ENCODE peak calls at places on chromosomes 13 and 19, in ten cellular contexts. One of them, this sample, is unnamed.

GRCh38 chr19:1847684-1848398 is 442 bp downstream of the REXO1 start:
- DNase-seq in germinal center: no peak
- DNase-seq in right lobe of liver: peak; percentile 60
- DNase-seq in stimulated activated CD4-positive, alpha-beta T cell treated with anti-CD3 and anti-CD28 coated beads, Interleukin-4, amount 100 ng/mL, for 1 hour: no peak
- DNase-seq in stomach: no peak
- DNase-seq in epithelial cell of prostate: no peak
- DNase-seq in activated naive CD8-positive, alpha-beta T cell treated with anti-CD3 and anti-CD28 coated beads for 36 hours: peak; percentile 61
- DNase-seq in lower leg skin: no peak
- DNase-seq in activated CD4-positive, alpha-beta T cell treated with anti-CD3 and anti-CD28 coated beads for 1 hour: no peak
- DNase-seq in activated CD4-positive, alpha-beta memory T cell treated with anti-CD3 and anti-CD28 coated beads, Interleukin-2, amount 10 ng/mL, durations not matched to agents 7 days and 5 days: peak; percentile 47
- DNase-seq in this sample: no peak

GRCh38 chr13:32902898-32903297 is 113.3 kb upstream of the KL start:
- DNase-seq in activated CD4-positive, alpha-beta memory T cell treated with anti-CD3 and anti-CD28 coated beads, Interleukin-2, amount 10 ng/mL, durations not matched to agents 7 days and 5 days: no peak
- DNase-seq in right lobe of liver: peak; percentile 48
- DNase-seq in lower leg skin: peak; percentile 91
- DNase-seq in germinal center: no peak
- DNase-seq in activated naive CD8-positive, alpha-beta T cell treated with anti-CD3 and anti-CD28 coated beads for 36 hours: no peak
- DNase-seq in activated CD4-positive, alpha-beta T cell treated with anti-CD3 and anti-CD28 coated beads for 1 hour: no peak
- DNase-seq in epithelial cell of prostate: no peak
- DNase-seq in stomach: peak; percentile 44
- DNase-seq in stimulated activated CD4-positive, alpha-beta T cell treated with anti-CD3 and anti-CD28 coated beads, Interleukin-4, amount 100 ng/mL, for 1 hour: no peak
- DNase-seq in this sample: no peak

GRCh38 chr13:38223093-38223492 is 126.6 kb upstream of the UFM1 start:
- DNase-seq in stimulated activated CD4-positive, alpha-beta T cell treated with anti-CD3 and anti-CD28 coated beads, Interleukin-4, amount 100 ng/mL, for 1 hour: no peak
- DNase-seq in lower leg skin: no peak
- DNase-seq in stomach: no peak
- DNase-seq in germinal center: no peak
- DNase-seq in activated naive CD8-positive, alpha-beta T cell treated with anti-CD3 and anti-CD28 coated beads for 36 hours: no peak
- DNase-seq in epithelial cell of prostate: no peak
- DNase-seq in activated CD4-positive, alpha-beta T cell treated with anti-CD3 and anti-CD28 coated beads for 1 hour: no peak
- DNase-seq in right lobe of liver: no peak
- DNase-seq in activated CD4-positive, alpha-beta memory T cell treated with anti-CD3 and anti-CD28 coated beads, Interleukin-2, amount 10 ng/mL, durations not matched to agents 7 days and 5 days: no peak
- DNase-seq in this sample: no peak

GRCh38 chr13:114048463-114048862 is 74.6 kb upstream of the C13orf46 start:
- DNase-seq in activated naive CD8-positive, alpha-beta T cell treated with anti-CD3 and anti-CD28 coated beads for 36 hours: no peak
- DNase-seq in stimulated activated CD4-positive, alpha-beta T cell treated with anti-CD3 and anti-CD28 coated beads, Interleukin-4, amount 100 ng/mL, for 1 hour: no peak
- DNase-seq in lower leg skin: no peak
- DNase-seq in germinal center: no peak
- DNase-seq in right lobe of liver: no peak
- DNase-seq in epithelial cell of prostate: no peak
- DNase-seq in stomach: no peak
- DNase-seq in activated CD4-positive, alpha-beta T cell treated with anti-CD3 and anti-CD28 coated beads for 1 hour: no peak
- DNase-seq in activated CD4-positive, alpha-beta memory T cell treated with anti-CD3 and anti-CD28 coated beads, Interleukin-2, amount 10 ng/mL, durations not matched to agents 7 days and 5 days: no peak
- DNase-seq in this sample: no peak

GRCh38 chr19:34667349-34668076 is 9.4 kb downstream of the SCGB2B2 start:
- DNase-seq in epithelial cell of prostate: no peak
- DNase-seq in stomach: no peak
- DNase-seq in stimulated activated CD4-positive, alpha-beta T cell treated with anti-CD3 and anti-CD28 coated beads, Interleukin-4, amount 100 ng/mL, for 1 hour: no peak
- DNase-seq in right lobe of liver: no peak
- DNase-seq in activated CD4-positive, alpha-beta memory T cell treated with anti-CD3 and anti-CD28 coated beads, Interleukin-2, amount 10 ng/mL, durations not matched to agents 7 days and 5 days: no peak
- DNase-seq in lower leg skin: no peak
- DNase-seq in germinal center: no peak
- DNase-seq in activated naive CD8-positive, alpha-beta T cell treated with anti-CD3 and anti-CD28 coated beads for 36 hours: no peak
- DNase-seq in activated CD4-positive, alpha-beta T cell treated with anti-CD3 and anti-CD28 coated beads for 1 hour: no peak
- DNase-seq in this sample: no peak

GRCh38 chr19:19366691-19367396 is 38.6 kb upstream of the GATAD2A start:
- DNase-seq in activated naive CD8-positive, alpha-beta T cell treated with anti-CD3 and anti-CD28 coated beads for 36 hours: peak; percentile 84
- DNase-seq in lower leg skin: no peak
- DNase-seq in activated CD4-positive, alpha-beta memory T cell treated with anti-CD3 and anti-CD28 coated beads, Interleukin-2, amount 10 ng/mL, durations not matched to agents 7 days and 5 days: peak; percentile 81
- DNase-seq in epithelial cell of prostate: no peak
- DNase-seq in stomach: peak; percentile 86
- DNase-seq in germinal center: peak; percentile 83
- DNase-seq in activated CD4-positive, alpha-beta T cell treated with anti-CD3 and anti-CD28 coated beads for 1 hour: peak; percentile 61
- DNase-seq in stimulated activated CD4-positive, alpha-beta T cell treated with anti-CD3 and anti-CD28 coated beads, Interleukin-4, amount 100 ng/mL, for 1 hour: peak; percentile 68
- DNase-seq in right lobe of liver: peak; percentile 82
- DNase-seq in this sample: peak; percentile 16

GRCh38 chr19:37983153-37983552 is 76.1 kb downstream of the SIPA1L3 start:
- DNase-seq in germinal center: no peak
- DNase-seq in activated CD4-positive, alpha-beta memory T cell treated with anti-CD3 and anti-CD28 coated beads, Interleukin-2, amount 10 ng/mL, durations not matched to agents 7 days and 5 days: no peak
- DNase-seq in stomach: no peak
- DNase-seq in epithelial cell of prostate: no peak
- DNase-seq in activated naive CD8-positive, alpha-beta T cell treated with anti-CD3 and anti-CD28 coated beads for 36 hours: no peak
- DNase-seq in lower leg skin: no peak
- DNase-seq in stimulated activated CD4-positive, alpha-beta T cell treated with anti-CD3 and anti-CD28 coated beads, Interleukin-4, amount 100 ng/mL, for 1 hour: no peak
- DNase-seq in right lobe of liver: no peak
- DNase-seq in activated CD4-positive, alpha-beta T cell treated with anti-CD3 and anti-CD28 coated beads for 1 hour: no peak
- DNase-seq in this sample: no peak

GRCh38 chr19:5889288-5889971 is 14.2 kb downstream of the NDUFA11 start:
- DNase-seq in stomach: no peak
- DNase-seq in activated CD4-positive, alpha-beta T cell treated with anti-CD3 and anti-CD28 coated beads for 1 hour: no peak
- DNase-seq in epithelial cell of prostate: no peak
- DNase-seq in activated CD4-positive, alpha-beta memory T cell treated with anti-CD3 and anti-CD28 coated beads, Interleukin-2, amount 10 ng/mL, durations not matched to agents 7 days and 5 days: no peak
- DNase-seq in lower leg skin: no peak
- DNase-seq in stimulated activated CD4-positive, alpha-beta T cell treated with anti-CD3 and anti-CD28 coated beads, Interleukin-4, amount 100 ng/mL, for 1 hour: no peak
- DNase-seq in germinal center: no peak
- DNase-seq in right lobe of liver: no peak
- DNase-seq in activated naive CD8-positive, alpha-beta T cell treated with anti-CD3 and anti-CD28 coated beads for 36 hours: no peak
- DNase-seq in this sample: no peak

GRCh38 chr19:50567052-50567841 is 988 bp downstream of the LRRC4B start:
- DNase-seq in activated CD4-positive, alpha-beta memory T cell treated with anti-CD3 and anti-CD28 coated beads, Interleukin-2, amount 10 ng/mL, durations not matched to agents 7 days and 5 days: no peak
- DNase-seq in stimulated activated CD4-positive, alpha-beta T cell treated with anti-CD3 and anti-CD28 coated beads, Interleukin-4, amount 100 ng/mL, for 1 hour: no peak
- DNase-seq in lower leg skin: no peak
- DNase-seq in right lobe of liver: no peak
- DNase-seq in germinal center: no peak
- DNase-seq in activated naive CD8-positive, alpha-beta T cell treated with anti-CD3 and anti-CD28 coated beads for 36 hours: no peak
- DNase-seq in stomach: no peak
- DNase-seq in activated CD4-positive, alpha-beta T cell treated with anti-CD3 and anti-CD28 coated beads for 1 hour: no peak
- DNase-seq in epithelial cell of prostate: no peak
- DNase-seq in this sample: no peak

GRCh38 chr13:98450495-98451167 is 126.3 kb downstream of the STK24 start:
- DNase-seq in epithelial cell of prostate: no peak
- DNase-seq in stomach: no peak
- DNase-seq in activated CD4-positive, alpha-beta memory T cell treated with anti-CD3 and anti-CD28 coated beads, Interleukin-2, amount 10 ng/mL, durations not matched to agents 7 days and 5 days: no peak
- DNase-seq in stimulated activated CD4-positive, alpha-beta T cell treated with anti-CD3 and anti-CD28 coated beads, Interleukin-4, amount 100 ng/mL, for 1 hour: no peak
- DNase-seq in right lobe of liver: no peak
- DNase-seq in lower leg skin: no peak
- DNase-seq in activated naive CD8-positive, alpha-beta T cell treated with anti-CD3 and anti-CD28 coated beads for 36 hours: no peak
- DNase-seq in germinal center: no peak
- DNase-seq in activated CD4-positive, alpha-beta T cell treated with anti-CD3 and anti-CD28 coated beads for 1 hour: no peak
- DNase-seq in this sample: no peak

GRCh38 chr13:94248454-94249233 is 230.8 kb downstream of the DCT start:
- DNase-seq in activated CD4-positive, alpha-beta T cell treated with anti-CD3 and anti-CD28 coated beads for 1 hour: no peak
- DNase-seq in right lobe of liver: no peak
- DNase-seq in activated CD4-positive, alpha-beta memory T cell treated with anti-CD3 and anti-CD28 coated beads, Interleukin-2, amount 10 ng/mL, durations not matched to agents 7 days and 5 days: no peak
- DNase-seq in germinal center: no peak
- DNase-seq in epithelial cell of prostate: no peak
- DNase-seq in lower leg skin: no peak
- DNase-seq in stomach: no peak
- DNase-seq in activated naive CD8-positive, alpha-beta T cell treated with anti-CD3 and anti-CD28 coated beads for 36 hours: no peak
- DNase-seq in stimulated activated CD4-positive, alpha-beta T cell treated with anti-CD3 and anti-CD28 coated beads, Interleukin-4, amount 100 ng/mL, for 1 hour: no peak
- DNase-seq in this sample: no peak

GRCh38 chr19:29561601-29562000 is 35.8 kb downstream of the VSTM2B start:
- DNase-seq in activated naive CD8-positive, alpha-beta T cell treated with anti-CD3 and anti-CD28 coated beads for 36 hours: no peak
- DNase-seq in right lobe of liver: no peak
- DNase-seq in stimulated activated CD4-positive, alpha-beta T cell treated with anti-CD3 and anti-CD28 coated beads, Interleukin-4, amount 100 ng/mL, for 1 hour: no peak
- DNase-seq in epithelial cell of prostate: no peak
- DNase-seq in stomach: no peak
- DNase-seq in lower leg skin: peak; percentile 72
- DNase-seq in activated CD4-positive, alpha-beta T cell treated with anti-CD3 and anti-CD28 coated beads for 1 hour: no peak
- DNase-seq in activated CD4-positive, alpha-beta memory T cell treated with anti-CD3 and anti-CD28 coated beads, Interleukin-2, amount 10 ng/mL, durations not matched to agents 7 days and 5 days: no peak
- DNase-seq in germinal center: no peak
- DNase-seq in this sample: no peak

GRCh38 chr19:39390460-39390758 is 497 bp downstream of the PAF1 start:
- DNase-seq in right lobe of liver: no peak
- DNase-seq in stomach: peak; percentile 75
- DNase-seq in activated CD4-positive, alpha-beta memory T cell treated with anti-CD3 and anti-CD28 coated beads, Interleukin-2, amount 10 ng/mL, durations not matched to agents 7 days and 5 days: peak; percentile 79
- DNase-seq in germinal center: peak; percentile 82
- DNase-seq in epithelial cell of prostate: no peak
- DNase-seq in stimulated activated CD4-positive, alpha-beta T cell treated with anti-CD3 and anti-CD28 coated beads, Interleukin-4, amount 100 ng/mL, for 1 hour: no peak
- DNase-seq in activated naive CD8-positive, alpha-beta T cell treated with anti-CD3 and anti-CD28 coated beads for 36 hours: no peak
- DNase-seq in lower leg skin: peak; percentile 95
- DNase-seq in activated CD4-positive, alpha-beta T cell treated with anti-CD3 and anti-CD28 coated beads for 1 hour: peak; percentile 75
- DNase-seq in this sample: no peak

GRCh38 chr19:11021760-11022144 is 60.9 kb downstream of the SMARCA4 start:
- DNase-seq in germinal center: no peak
- DNase-seq in activated naive CD8-positive, alpha-beta T cell treated with anti-CD3 and anti-CD28 coated beads for 36 hours: no peak
- DNase-seq in lower leg skin: no peak
- DNase-seq in right lobe of liver: no peak
- DNase-seq in epithelial cell of prostate: no peak
- DNase-seq in stimulated activated CD4-positive, alpha-beta T cell treated with anti-CD3 and anti-CD28 coated beads, Interleukin-4, amount 100 ng/mL, for 1 hour: no peak
- DNase-seq in activated CD4-positive, alpha-beta memory T cell treated with anti-CD3 and anti-CD28 coated beads, Interleukin-2, amount 10 ng/mL, durations not matched to agents 7 days and 5 days: no peak
- DNase-seq in stomach: no peak
- DNase-seq in activated CD4-positive, alpha-beta T cell treated with anti-CD3 and anti-CD28 coated beads for 1 hour: no peak
- DNase-seq in this sample: no peak

GRCh38 chr13:20192470-20193141 is at the start of gene GJB2:
- DNase-seq in activated naive CD8-positive, alpha-beta T cell treated with anti-CD3 and anti-CD28 coated beads for 36 hours: peak; percentile 16
- DNase-seq in right lobe of liver: peak; percentile 74
- DNase-seq in germinal center: no peak
- DNase-seq in stomach: peak; percentile 48
- DNase-seq in activated CD4-positive, alpha-beta T cell treated with anti-CD3 and anti-CD28 coated beads for 1 hour: no peak
- DNase-seq in lower leg skin: peak; percentile 84
- DNase-seq in epithelial cell of prostate: no peak
- DNase-seq in stimulated activated CD4-positive, alpha-beta T cell treated with anti-CD3 and anti-CD28 coated beads, Interleukin-4, amount 100 ng/mL, for 1 hour: peak; percentile 19
- DNase-seq in activated CD4-positive, alpha-beta memory T cell treated with anti-CD3 and anti-CD28 coated beads, Interleukin-2, amount 10 ng/mL, durations not matched to agents 7 days and 5 days: no peak
- DNase-seq in this sample: no peak

GRCh38 chr19:18205180-18205915 is 1.5 kb upstream of the RAB3A start:
- DNase-seq in activated CD4-positive, alpha-beta memory T cell treated with anti-CD3 and anti-CD28 coated beads, Interleukin-2, amount 10 ng/mL, durations not matched to agents 7 days and 5 days: peak; percentile 64
- DNase-seq in activated CD4-positive, alpha-beta T cell treated with anti-CD3 and anti-CD28 coated beads for 1 hour: peak; percentile 42
- DNase-seq in activated naive CD8-positive, alpha-beta T cell treated with anti-CD3 and anti-CD28 coated beads for 36 hours: peak; percentile 71
- DNase-seq in germinal center: peak; percentile 74
- DNase-seq in stomach: peak; percentile 73
- DNase-seq in stimulated activated CD4-positive, alpha-beta T cell treated with anti-CD3 and anti-CD28 coated beads, Interleukin-4, amount 100 ng/mL, for 1 hour: peak; percentile 58
- DNase-seq in right lobe of liver: peak; percentile 78
- DNase-seq in epithelial cell of prostate: no peak
- DNase-seq in lower leg skin: peak; percentile 97
- DNase-seq in this sample: peak; percentile 61

GRCh38 chr13:26324867-26325266 is 70.9 kb downstream of the CDK8 start:
- DNase-seq in activated CD4-positive, alpha-beta T cell treated with anti-CD3 and anti-CD28 coated beads for 1 hour: no peak
- DNase-seq in activated CD4-positive, alpha-beta memory T cell treated with anti-CD3 and anti-CD28 coated beads, Interleukin-2, amount 10 ng/mL, durations not matched to agents 7 days and 5 days: no peak
- DNase-seq in stomach: no peak
- DNase-seq in epithelial cell of prostate: no peak
- DNase-seq in stimulated activated CD4-positive, alpha-beta T cell treated with anti-CD3 and anti-CD28 coated beads, Interleukin-4, amount 100 ng/mL, for 1 hour: no peak
- DNase-seq in germinal center: no peak
- DNase-seq in lower leg skin: no peak
- DNase-seq in activated naive CD8-positive, alpha-beta T cell treated with anti-CD3 and anti-CD28 coated beads for 36 hours: no peak
- DNase-seq in right lobe of liver: no peak
- DNase-seq in this sample: no peak

GRCh38 chr13:98460519-98460918 is 116.4 kb downstream of the STK24 start:
- DNase-seq in epithelial cell of prostate: no peak
- DNase-seq in activated CD4-positive, alpha-beta memory T cell treated with anti-CD3 and anti-CD28 coated beads, Interleukin-2, amount 10 ng/mL, durations not matched to agents 7 days and 5 days: no peak
- DNase-seq in stimulated activated CD4-positive, alpha-beta T cell treated with anti-CD3 and anti-CD28 coated beads, Interleukin-4, amount 100 ng/mL, for 1 hour: no peak
- DNase-seq in lower leg skin: no peak
- DNase-seq in activated naive CD8-positive, alpha-beta T cell treated with anti-CD3 and anti-CD28 coated beads for 36 hours: no peak
- DNase-seq in right lobe of liver: no peak
- DNase-seq in germinal center: no peak
- DNase-seq in activated CD4-positive, alpha-beta T cell treated with anti-CD3 and anti-CD28 coated beads for 1 hour: no peak
- DNase-seq in stomach: no peak
- DNase-seq in this sample: no peak

This sample was measured in caudate nucleus.